ENCODE peak calls at places on chromosomes 2 and 18, in eight cellular contexts. P, X, A, C, M, H, D and B are unnamed samples.

GRCh38 chr2:223811757-223812156 is 25.6 kb downstream of the AP1S3 start:
- DNase-seq in P (no peak), X (no peak), A (no peak), C (no peak), M (no peak), H (no peak), D (no peak), B (no peak)

GRCh38 chr18:33560686-33561370 is 17.2 kb upstream of the ASXL3 start:
- DNase-seq in P (no peak), X (no peak), A (no peak), C (peak; percentile 60), M (no peak), H (no peak), D (no peak), B (no peak)

GRCh38 chr18:58668897-58669296 is 2.4 kb upstream of the MALT1 start:
- DNase-seq in P (no peak), X (no peak), A (no peak), C (peak; percentile 46), M (no peak), H (no peak), D (no peak), B (no peak)

GRCh38 chr2:216606551-216607527 is 26.4 kb upstream of the IGFBP2 start:
- DNase-seq in P (peak; percentile 82), X (peak; percentile 89), A (no peak), C (no peak), M (no peak), H (no peak), D (no peak), B (peak; percentile 84)

GRCh38 chr2:24855022-24855622 is 61.9 kb downstream of the CENPO start:
- DNase-seq in P (no peak), X (no peak), A (no peak), C (no peak), M (no peak), H (no peak), D (no peak), B (no peak)

GRCh38 chr2:64945973-64946736 is 43.0 kb upstream of the SLC1A4 start:
- DNase-seq in P (peak; percentile 79), X (peak; percentile 78), A (no peak), C (peak; percentile 14), M (no peak), H (peak; percentile 23), D (no peak), B (peak; percentile 80)

GRCh38 chr18:33870059-33870458 is 292.0 kb downstream of the ASXL3 start:
- DNase-seq in P (no peak), X (no peak), A (no peak), C (no peak), M (no peak), H (no peak), D (no peak), B (no peak)

GRCh38 chr2:32926708-32927084 is 20.1 kb upstream of the LTBP1 start:
- DNase-seq in P (no peak), X (no peak), A (no peak), C (no peak), M (no peak), H (no peak), D (no peak), B (no peak)

GRCh38 chr2:100562613-100563406 is at the start of gene PDCL3:
- DNase-seq in P (peak; percentile 94), X (peak; percentile 97), A (peak; percentile 95), C (peak; percentile 99), M (peak; percentile 93), H (peak; percentile 94), D (peak; percentile 93), B (peak; percentile 97)

GRCh38 chr2:12076810-12077209 is 330.4 kb downstream of the LPIN1 start:
- DNase-seq in P (no peak), X (no peak), A (no peak), C (no peak), M (no peak), H (no peak), D (no peak), B (no peak)

GRCh38 chr2:226683196-226683595 is 116.4 kb downstream of the IRS1 start:
- DNase-seq in P (no peak), X (no peak), A (no peak), C (no peak), M (no peak), H (no peak), D (no peak), B (no peak)

GRCh38 chr2:53227535-53227934 is 540.1 kb upstream of the CHAC2 start:
- DNase-seq in P (no peak), X (no peak), A (no peak), C (no peak), M (no peak), H (no peak), D (no peak), B (no peak)

GRCh38 chr2:219171231-219171651 is 1.4 kb upstream of the SLC23A3 start:
- DNase-seq in P (peak; percentile 46), X (peak; percentile 55), A (no peak), C (peak; percentile 59), M (peak; percentile 61), H (no peak), D (no peak), B (peak; percentile 46)

GRCh38 chr2:228628682-228629081 is 447.2 kb upstream of the SPHKAP start:
- DNase-seq in P (no peak), X (no peak), A (no peak), C (no peak), M (no peak), H (no peak), D (no peak), B (no peak)

GRCh38 chr2:5373200-5373599 is 319.0 kb upstream of the SOX11 start:
- DNase-seq in P (no peak), X (no peak), A (no peak), C (no peak), M (no peak), H (no peak), D (no peak), B (no peak)

GRCh38 chr18:56124186-56124585 is 514.2 kb downstream of the TXNL1 start:
- DNase-seq in P (no peak), X (no peak), A (no peak), C (no peak), M (no peak), H (no peak), D (no peak), B (no peak)

GRCh38 chr2:171406044-171406443 is 27.7 kb downstream of the METTL8 start:
- DNase-seq in P (peak; percentile 13), X (no peak), A (no peak), C (no peak), M (no peak), H (no peak), D (no peak), B (no peak)

GRCh38 chr2:95313296-95314265 is 16.4 kb downstream of the KCNIP3 start:
- DNase-seq in P (no peak), X (no peak), A (peak; percentile 10), C (no peak), M (no peak), H (no peak), D (no peak), B (no peak)

GRCh38 chr18:56377161-56377560 is 261.2 kb downstream of the TXNL1 start:
- DNase-seq in P (no peak), X (no peak), A (no peak), C (no peak), M (no peak), H (no peak), D (no peak), B (no peak)

GRCh38 chr2:195656859-195657633 is at the start of gene SLC39A10:
- DNase-seq in P (peak; percentile 91), X (peak; percentile 87), A (peak; percentile 99), C (peak; percentile 93), M (peak; percentile 77), H (peak; percentile 100), D (peak; percentile 98), B (peak; percentile 87)
- TF ChIP-seq CTCF in P (peak; percentile 26), X (no peak), A (peak; percentile 11), C (no peak), M (no peak), H (no peak), D (no peak), B (peak; percentile 7)

GRCh38 chr2:708667-709066 is 31.5 kb upstream of the TMEM18 start:
- DNase-seq in P (no peak), X (no peak), A (no peak), C (no peak), M (no peak), H (no peak), D (no peak), B (no peak)

GRCh38 chr2:705971-706511 is 28.8 kb upstream of the TMEM18 start:
- DNase-seq in P (peak; percentile 37), X (peak; percentile 39), A (no peak), C (no peak), M (no peak), H (no peak), D (no peak), B (peak; percentile 34)

GRCh38 chr2:710867-711266 is 33.7 kb upstream of the TMEM18 start:
- DNase-seq in P (no peak), X (no peak), A (no peak), C (no peak), M (no peak), H (no peak), D (no peak), B (no peak)

GRCh38 chr2:714005-714741 is 37.0 kb upstream of the TMEM18 start:
- DNase-seq in P (peak; percentile 72), X (peak; percentile 79), A (peak; percentile 65), C (peak; percentile 20), M (peak; percentile 52), H (peak; percentile 4), D (no peak), B (peak; percentile 76)

GRCh38 chr2:709138-709779 is 32.1 kb upstream of the TMEM18 start:
- DNase-seq in P (no peak), X (no peak), A (no peak), C (no peak), M (no peak), H (no peak), D (no peak), B (no peak)
- TF ChIP-seq CTCF in P (no peak), X (no peak), A (no peak), C (no peak), M (no peak), H (no peak), D (no peak), B (no peak)

GRCh38 chr2:159071190-159071915 is 102.9 kb downstream of the TANC1 start:
- DNase-seq in P (no peak), X (no peak), A (no peak), C (no peak), M (no peak), H (no peak), D (no peak), B (no peak)
- TF ChIP-seq CTCF in P (no peak), X (no peak), A (no peak), C (no peak), M (no peak), H (no peak), D (peak; percentile 57), B (no peak)

DNA sequence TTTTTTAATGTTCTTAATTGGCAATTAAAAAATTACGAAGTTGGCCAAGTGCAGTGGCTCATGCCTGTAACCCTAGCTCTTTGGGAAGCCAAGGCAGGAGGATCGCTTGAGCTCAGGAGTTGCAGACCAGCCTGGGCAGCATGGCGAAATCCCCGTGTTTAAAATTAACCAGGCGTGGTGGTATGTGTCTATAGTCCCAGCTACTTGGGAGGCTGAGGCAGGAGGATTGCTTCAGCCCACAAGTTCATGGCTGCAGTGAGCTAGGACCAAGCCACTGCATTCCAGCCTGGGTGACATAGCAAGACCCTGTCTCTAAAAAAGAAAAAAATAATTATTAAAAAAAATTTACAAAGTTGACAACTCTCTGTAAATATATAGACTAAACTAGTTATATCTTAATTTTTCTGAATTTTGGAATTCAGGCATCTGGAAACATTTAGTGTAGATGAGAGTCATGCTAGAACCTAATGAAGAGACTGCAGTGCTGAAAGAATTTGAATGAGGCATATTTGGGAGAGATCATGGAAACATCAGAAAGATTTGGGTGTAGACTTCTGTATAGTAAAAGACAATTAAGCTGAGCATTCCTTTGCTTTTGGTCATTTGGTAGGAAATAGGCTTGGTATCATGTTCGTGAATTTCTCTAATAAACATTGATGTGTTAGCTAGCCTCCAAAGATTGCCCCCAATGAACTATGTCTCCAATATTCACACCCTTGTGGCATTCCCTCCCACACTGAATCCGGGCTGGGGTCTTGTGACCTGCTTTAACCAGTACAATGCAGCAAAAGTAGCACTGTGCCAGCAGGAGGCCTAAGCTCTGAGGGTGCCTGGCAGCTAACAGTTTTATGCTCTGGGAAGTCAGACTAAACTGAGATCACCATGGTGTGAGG is 4.2 kb upstream of the ROCK1 start:
- DNase-seq in P (no peak), X (no peak), A (no peak), C (peak; percentile 44), M (no peak), H (no peak), D (no peak), B (no peak)
- TF ChIP-seq CTCF in P (no peak), X (no peak), A (no peak), C (peak; percentile 7), M (no peak), H (no peak), D (no peak), B (no peak)